ENCODE peak calls at places on chromosomes 5 and 9, in ten cellular contexts. X is right lobe of liver; A is osteoblast; Q is pancreas; W is left ventricle myocardium inferior; I is CD4-positive, alpha-beta memory T cell; M is CD8-positive, alpha-beta memory T cell; T is neuronal stem cell; C is breast epithelium; E is A673. R is an unnamed sample. For H3K4me1, the result is how much of the 10 kb centered on the place peaks cover.

GRCh38 chr5:73902327-73903051 is 276.5 kb downstream of the ARHGEF28 start:
- DNase-seq in X (no peak), A (peak), Q (no peak), W (no peak), I (peak), M (no peak), T (peak), C (no peak), E (peak), R (no peak)

GRCh38 chr5:158514353-158514960 is 585.3 kb downstream of the EBF1 start:
- DNase-seq in X (no peak), A (peak), Q (no peak), W (no peak), I (no peak), M (no peak), T (no peak), C (no peak), E (no peak), R (no peak)

GRCh38 chr9:126301985-126302603 is 24.5 kb upstream of the MVB12B start:
- DNase-seq in X (no peak), A (peak), Q (no peak), W (peak), I (peak), M (peak), T (peak), C (no peak), E (peak), R (peak)

GRCh38 chr5:80569961-80570786 is at the start of gene ANKRD34B:
- DNase-seq in X (peak), A (peak), Q (peak), W (no peak), I (no peak), M (no peak), T (peak), C (no peak), E (peak), R (peak)

GRCh38 chr9:83707518-83707767 is 315 bp downstream of the UBQLN1 start:
- DNase-seq in X (no peak), A (peak), Q (no peak), W (no peak), I (no peak), M (no peak), T (no peak), C (no peak), E (no peak), R (no peak)

GRCh38 chr9:97505845-97506244 is 4.4 kb downstream of the TMOD1 start:
- DNase-seq in X (no peak), A (peak), Q (no peak), W (no peak), I (no peak), M (no peak), T (no peak), C (no peak), E (no peak), R (no peak)

GRCh38 chr5:91229031-91229623 is 154.0 kb downstream of the ARRDC3 start:
- DNase-seq in X (no peak), A (no peak), Q (no peak), W (no peak), I (no peak), M (no peak), T (no peak), C (no peak), E (no peak), R (no peak)

GRCh38 chr5:42992035-42992570 is 48.0 kb downstream of the ANXA2R start:
- DNase-seq in X (peak), A (peak), Q (peak), W (peak), I (peak), M (peak), T (no peak), C (peak), E (peak), R (peak)

GRCh38 chr9:90702431-90702830 is 59.8 kb upstream of the DIRAS2 start:
- DNase-seq in X (no peak), A (no peak), Q (no peak), W (no peak), I (no peak), M (no peak), T (no peak), C (no peak), E (no peak), R (no peak)

GRCh38 chr5:132103380-132103951 is 29.9 kb downstream of the CSF2 start:
- DNase-seq in X (peak), A (peak), Q (peak), W (peak), I (peak), M (peak), T (no peak), C (no peak), E (peak), R (peak)

GRCh38 chr5:39224196-39224754 is 4.9 kb upstream of the FYB1 start:
- DNase-seq in X (no peak), A (no peak), Q (no peak), W (no peak), I (no peak), M (no peak), T (no peak), C (no peak), E (no peak), R (peak)

GRCh38 chr5:132487841-132488555 is 2.6 kb downstream of the IRF1 start:
- DNase-seq in X (no peak), A (no peak), Q (no peak), W (peak), I (no peak), M (no peak), T (no peak), C (peak), E (no peak), R (no peak)

GRCh38 chr5:75712091-75712490 is 5.1 kb downstream of the POC5 start:
- DNase-seq in X (no peak), A (no peak), Q (no peak), W (no peak), I (no peak), M (no peak), T (no peak), C (no peak), E (no peak), R (no peak)

GRCh38 chr5:137075163-137075970 is 423.8 kb downstream of the SPOCK1 start:
- DNase-seq in X (peak), A (no peak), Q (peak), W (peak), I (no peak), M (no peak), T (peak), C (peak), E (peak), R (peak)

GRCh38 chr9:129382281-129383004 is 204.4 kb upstream of the IER5L start:
- DNase-seq in X (no peak), A (peak), Q (peak), W (no peak), I (no peak), M (no peak), T (no peak), C (no peak), E (no peak), R (no peak)

GRCh38 chr9:76516350-76516749 is 57.4 kb downstream of the GCNT1 start:
- DNase-seq in X (no peak), A (no peak), Q (no peak), W (no peak), I (peak), M (no peak), T (no peak), C (no peak), E (peak), R (no peak)

GRCh38 chr5:173781826-173782670 is 106.1 kb upstream of the CPEB4 start:
- DNase-seq in X (peak), A (peak), Q (peak), W (peak), I (peak), M (peak), T (no peak), C (peak), E (peak), R (peak)

GRCh38 chr5:125349432-125349831 is 603.0 kb upstream of the ZNF608 start:
- DNase-seq in X (no peak), A (no peak), Q (no peak), W (no peak), I (no peak), M (no peak), T (peak), C (no peak), E (no peak), R (no peak)

GRCh38 chr5:177124486-177124991 is 9.0 kb upstream of the NSD1 start:
- DNase-seq in X (no peak), A (peak), Q (no peak), W (no peak), I (no peak), M (no peak), T (no peak), C (no peak), E (no peak), R (no peak)

GRCh38 chr5:91024727-91025126 is 358.4 kb downstream of the ARRDC3 start:
- DNase-seq in X (no peak), A (no peak), Q (no peak), W (no peak), I (no peak), M (no peak), T (no peak), C (no peak), E (peak), R (no peak)

GRCh38 chr9:7121055-7121454 is 363.3 kb downstream of the KDM4C start:
- DNase-seq in X (no peak), A (no peak), Q (no peak), W (no peak), I (no peak), M (no peak), T (no peak), C (no peak), E (no peak), R (no peak)

GRCh38 chr9:103188966-103189365 is 193.8 kb downstream of the CYLC2 start:
- DNase-seq in X (no peak), A (no peak), Q (no peak), W (no peak), I (no peak), M (no peak), T (no peak), C (no peak), E (no peak), R (peak)

GRCh38 chr5:52997424-52997823 is 8.3 kb downstream of the ITGA2 start:
- DNase-seq in X (no peak), A (no peak), Q (no peak), W (no peak), I (no peak), M (no peak), T (peak), C (no peak), E (no peak), R (no peak)

GRCh38 chr5:165029471-165029870 is 1524.1 kb downstream of the MAT2B start:
- DNase-seq in X (no peak), A (no peak), Q (no peak), W (no peak), I (no peak), M (no peak), T (peak), C (no peak), E (peak), R (peak)

GRCh38 chr5:150945501-150945900 is 40.7 kb upstream of the ZNF300 start:
- DNase-seq in X (no peak), A (no peak), Q (no peak), W (no peak), I (no peak), M (no peak), T (no peak), C (no peak), E (no peak), R (no peak)
- H3K27ac ChIP-seq in X (no peak), A (no peak), Q (no peak), W (peak), I (no peak), M (no peak), T (no peak), C (peak), E (no peak), R (no peak)

DNA sequence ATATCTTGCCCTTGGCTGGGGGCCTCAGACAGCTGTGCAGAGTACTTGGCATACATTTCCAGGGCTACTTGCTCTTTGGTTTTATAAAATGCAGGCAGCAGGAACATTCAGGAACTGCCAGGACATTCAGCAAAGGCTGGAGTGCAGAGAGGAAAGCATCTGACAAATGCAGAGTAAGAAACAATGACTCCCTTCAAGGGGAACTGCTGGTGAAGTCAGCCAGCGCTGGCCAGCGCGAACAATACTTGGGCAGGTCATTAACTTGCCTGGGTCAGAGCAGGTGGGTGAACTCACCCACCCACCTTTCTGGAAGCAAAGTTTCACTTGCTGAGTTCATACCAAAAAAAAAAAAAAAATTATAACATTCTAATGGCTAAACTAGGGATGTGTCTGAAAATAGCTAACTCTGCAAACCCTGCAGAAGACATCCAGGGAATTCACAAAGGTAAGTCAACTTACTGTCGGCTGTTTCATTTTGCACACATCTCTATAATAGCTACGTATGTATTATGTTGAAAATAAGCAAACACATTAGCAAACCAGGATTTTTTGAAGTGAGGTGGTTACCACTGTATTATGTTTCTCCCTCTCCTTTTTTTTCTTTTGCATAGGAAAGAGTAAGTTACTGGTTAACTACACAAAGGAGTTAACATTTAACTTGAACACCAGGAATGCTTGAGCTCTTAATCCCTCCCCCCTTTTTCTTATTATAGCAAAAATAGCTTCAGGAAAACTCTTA is 152.2 kb downstream of the GLIS3 start:
- DNase-seq in X (no peak), A (no peak), Q (no peak), W (no peak), I (no peak), M (no peak), T (no peak), C (no peak), E (no peak), R (no peak)
- H3K4me1 ChIP-seq in X (under half), A (under half), Q (under half), W (under half), I (under half), M (under half), T (under half), C (under half), E (under half), R (under half)

DNA sequence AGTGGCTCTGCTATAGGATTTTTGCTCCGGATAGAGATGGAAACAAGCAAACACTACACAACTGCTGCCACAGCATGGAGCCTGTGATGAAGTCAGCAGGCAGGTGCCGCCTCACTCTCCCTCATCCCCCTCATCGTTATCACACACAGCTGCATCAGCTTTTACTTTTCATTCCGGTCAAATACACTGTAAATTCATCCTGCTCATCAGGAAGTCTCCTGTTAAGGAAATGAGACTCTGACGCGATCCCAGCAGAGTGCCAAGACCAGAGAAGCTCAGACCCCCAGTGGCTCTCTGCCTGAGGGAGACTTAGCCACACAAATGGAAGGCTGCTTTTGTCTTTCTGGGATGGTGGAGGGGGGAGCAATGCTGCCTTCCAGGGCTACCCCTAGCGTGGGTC is 270.2 kb downstream of the ELAVL2 start:
- DNase-seq in X (no peak), A (no peak), Q (no peak), W (no peak), I (no peak), M (no peak), T (no peak), C (no peak), E (no peak), R (no peak)
- H3K27ac ChIP-seq in X (no peak), A (no peak), Q (no peak), W (no peak), I (no peak), M (no peak), T (no peak), C (no peak), E (no peak), R (no peak)

GRCh38 chr9:137227057-137227852 is at the start of gene RNF224:
- DNase-seq in X (peak), A (peak), Q (peak), W (peak), I (peak), M (peak), T (peak), C (peak), E (peak), R (peak)

GRCh38 chr9:137227853-137228514 is 682 bp downstream of the RNF224 start:
- DNase-seq in X (no peak), A (no peak), Q (no peak), W (no peak), I (no peak), M (no peak), T (no peak), C (no peak), E (no peak), R (peak)

GRCh38 chr9:137224850-137225694 is at the start of gene CYSRT1:
- DNase-seq in X (no peak), A (no peak), Q (no peak), W (no peak), I (no peak), M (no peak), T (no peak), C (no peak), E (no peak), R (peak)

GRCh38 chr9:137226338-137227056 is 805 bp upstream of the RNF224 start:
- DNase-seq in X (no peak), A (no peak), Q (no peak), W (no peak), I (no peak), M (no peak), T (no peak), C (no peak), E (no peak), R (no peak)

GRCh38 chr9:137225701-137226331 is 842 bp downstream of the CYSRT1 start:
- DNase-seq in X (no peak), A (no peak), Q (no peak), W (no peak), I (no peak), M (no peak), T (no peak), C (no peak), E (no peak), R (no peak)
- H3K4me1 ChIP-seq in X (under half), A (under half), Q (under half), W (under half), I (under half), M (under half), T (under half), C (under half), E (under half), R (under half)